ENCODE peak calls at places on chromosomes 2 and 18, in six cellular contexts. Z is NCI-H1105, N is IMR-90, P is hippocampal formation, F is NCI-H748 treated with DMSO at 0.1 percent for 48 hours, B is astrocyte of the hippocampus. O is an unnamed sample.

GRCh38 chr18:62249478-62250097 is 62.5 kb downstream of the RELCH start:
- DNase-seq in Z (peak), F (peak), B (peak), N (peak), P (peak), O (peak)

GRCh38 chr2:187461294-187462261 is 13.5 kb upstream of the CALCRL start:
- DNase-seq in F (no peak), N (no peak), Z (no peak), B (no peak), P (no peak), O (no peak)

GRCh38 chr2:75870133-75870532 is 159.4 kb upstream of the GCFC2 start:
- DNase-seq in N (no peak), F (no peak), P (no peak), B (no peak), Z (no peak), O (no peak)

GRCh38 chr2:45834858-45835257 is 183.4 kb downstream of the PRKCE start:
- DNase-seq in P (no peak), F (no peak), B (no peak), N (no peak), Z (no peak), O (no peak)

GRCh38 chr18:13809025-13809384 is 14.9 kb upstream of the MC5R start:
- DNase-seq in B (no peak), P (no peak), F (no peak), Z (no peak), N (no peak), O (no peak)

GRCh38 chr2:179686069-179686468 is 175.3 kb downstream of the ZNF385B start:
- DNase-seq in P (no peak), B (no peak), N (no peak), F (no peak), Z (no peak), O (no peak)

GRCh38 chr18:59848002-59848401 is 51.8 kb upstream of the PMAIP1 start:
- DNase-seq in N (no peak), Z (peak), P (no peak), F (peak), B (no peak), O (no peak)

GRCh38 chr2:52269696-52270485 is 1238.0 kb upstream of the NRXN1 start:
- DNase-seq in P (no peak), F (no peak), Z (no peak), B (peak), N (peak), O (peak)

GRCh38 chr2:101991731-101992145 is at the start of gene IL1R2:
- DNase-seq in N (no peak), P (no peak), F (no peak), B (no peak), Z (no peak), O (no peak)

GRCh38 chr2:205585451-205586045 is 96.8 kb upstream of the NRP2 start:
- DNase-seq in B (peak), N (no peak), F (peak), P (no peak), Z (peak), O (no peak)

GRCh38 chr18:54607213-54607934 is 16.3 kb downstream of the DYNAP start:
- DNase-seq in Z (no peak), P (no peak), B (peak), F (peak), N (peak), O (peak)

GRCh38 chr2:28750316-28751101 is 1.1 kb upstream of the PPP1CB start:
- DNase-seq in Z (no peak), F (no peak), B (peak), N (peak), P (peak), O (peak)

O was measured in kidney epithelial cell.